ENCODE peak calls at places on chromosomes 4 and X, in eight cellular contexts. Z is IMR-90, D is AG04450, H is AG09309, L is lower leg skin, F is HCT116, O is natural killer cell, U is NB4. J is an unnamed sample.

GRCh38 chrX:68175569-68175968 is 257.7 kb downstream of the OPHN1 start:
- DNase-seq in Z (peak; percentile 72), D (no peak), O (no peak), H (peak; percentile 17), L (no peak), U (no peak), F (no peak), J (no peak)

GRCh38 chr4:5979981-5980380 is 38.2 kb downstream of the C4orf50 start:
- DNase-seq in Z (no peak), F (peak; percentile 7), U (peak; percentile 37), L (no peak), H (no peak), O (no peak), D (no peak), J (no peak)

GRCh38 chr4:101418055-101418454 is 70.7 kb upstream of the PPP3CA start:
- DNase-seq in F (no peak), L (no peak), O (peak; percentile 58), U (peak; percentile 86), D (no peak), Z (no peak), H (no peak), J (no peak)

GRCh38 chrX:17679820-17680219 is 57.5 kb upstream of the SCML1 start:
- DNase-seq in F (no peak), D (no peak), Z (no peak), L (no peak), O (no peak), U (no peak), H (no peak), J (no peak)

GRCh38 chrX:32948130-32948529 is 263.2 kb downstream of the DMD start:
- DNase-seq in U (no peak), O (no peak), D (no peak), Z (peak; percentile 0), F (no peak), H (no peak), L (no peak), J (no peak)

GRCh38 chrX:149860445-149860844 is 20.5 kb upstream of the MAGEA8 start:
- DNase-seq in O (no peak), D (no peak), H (no peak), U (no peak), F (no peak), Z (no peak), L (no peak), J (no peak)

GRCh38 chrX:100812216-100813158 is 7.7 kb upstream of the CSTF2 start:
- DNase-seq in Z (no peak), O (no peak), H (no peak), D (no peak), F (no peak), U (no peak), L (no peak), J (no peak)

GRCh38 chr4:181538435-181538834 is 704.8 kb upstream of the TENM3 start:
- DNase-seq in D (no peak), H (no peak), U (no peak), O (no peak), L (no peak), Z (no peak), F (no peak), J (no peak)

GRCh38 chrX:150897371-150898319 is 823 bp downstream of the CD99L2 start:
- DNase-seq in L (peak; percentile 19), D (no peak), O (peak; percentile 18), F (no peak), Z (no peak), H (no peak), U (peak; percentile 43), J (peak; percentile 17)

GRCh38 chrX:44765556-44765955 is 78.3 kb upstream of the DUSP21 start:
- DNase-seq in O (no peak), Z (no peak), H (no peak), F (no peak), U (no peak), L (no peak), D (no peak), J (no peak)

DNA sequence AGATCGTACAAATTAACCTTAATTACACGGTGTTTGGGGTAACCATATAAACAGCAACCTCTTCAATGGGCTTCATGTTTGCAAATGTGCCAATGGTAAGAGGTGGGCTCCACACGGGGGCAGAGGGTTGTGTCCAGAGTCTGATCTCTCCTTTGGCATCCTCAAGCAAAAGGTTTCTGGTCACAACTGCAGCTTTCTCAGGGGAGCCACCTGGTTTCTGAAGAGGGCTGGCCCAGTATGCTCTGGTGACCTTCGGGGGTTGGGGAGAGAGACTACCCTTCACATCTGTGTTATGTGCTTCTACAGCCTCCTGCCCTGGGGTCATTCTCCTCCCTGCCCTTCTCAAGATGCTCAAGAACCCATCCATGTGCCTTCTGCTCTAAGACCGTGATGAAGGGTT is 259.6 kb downstream of the CRLF2 start:
- DNase-seq in Z (no peak), L (no peak), D (no peak), U (no peak), O (no peak), H (no peak), F (no peak), J (no peak)
- TF ChIP-seq CTCF in Z (no peak), L (no peak), D (no peak), U (no peak), O (no peak), H (no peak), F (no peak), J (no peak)

DNA sequence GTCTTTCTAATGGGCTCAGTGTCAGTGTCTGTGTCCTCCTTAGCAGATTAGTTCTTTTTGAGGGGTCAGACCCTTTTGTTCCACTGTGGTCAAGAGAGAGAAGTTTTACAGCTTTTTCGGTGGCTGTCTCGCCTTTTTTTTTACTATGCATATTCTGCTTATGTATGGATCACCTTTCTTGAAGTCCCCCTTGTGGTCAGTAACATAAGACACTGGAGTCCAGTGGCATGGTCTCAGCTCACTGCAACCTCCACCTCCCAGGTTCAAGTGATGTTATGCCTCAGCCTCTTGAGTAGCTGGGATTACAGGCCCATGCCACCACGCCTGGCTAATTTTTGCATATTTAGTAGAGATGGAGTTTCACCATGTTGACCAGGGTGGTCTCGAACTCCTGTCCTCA is 54.0 kb upstream of the PGRMC2 start:
- DNase-seq in L (no peak), D (no peak), U (no peak), F (no peak), H (no peak), Z (no peak), O (no peak), J (no peak)
- TF ChIP-seq CTCF in L (no peak), D (no peak), U (no peak), F (peak; percentile 41), H (no peak), Z (no peak), O (no peak), J (peak; percentile 36)

GRCh38 chr4:173535932-173536331 is 5.9 kb upstream of the HAND2 start:
- DNase-seq in F (no peak), O (no peak), D (no peak), Z (no peak), U (no peak), H (no peak), L (no peak), J (no peak)

GRCh38 chr4:173537628-173538147 is 7.7 kb upstream of the HAND2 start:
- DNase-seq in F (no peak), Z (no peak), L (no peak), U (peak; percentile 33), O (no peak), H (no peak), D (no peak), J (no peak)

GRCh38 chr4:173535165-173535737 is 5.2 kb upstream of the HAND2 start:
- DNase-seq in D (no peak), O (no peak), Z (no peak), U (no peak), H (no peak), F (no peak), L (no peak), J (no peak)

GRCh38 chr4:173538148-173538902 is 8.3 kb upstream of the HAND2 start:
- DNase-seq in O (no peak), F (no peak), L (no peak), U (peak; percentile 94), Z (no peak), H (no peak), D (no peak), J (no peak)

DNA sequence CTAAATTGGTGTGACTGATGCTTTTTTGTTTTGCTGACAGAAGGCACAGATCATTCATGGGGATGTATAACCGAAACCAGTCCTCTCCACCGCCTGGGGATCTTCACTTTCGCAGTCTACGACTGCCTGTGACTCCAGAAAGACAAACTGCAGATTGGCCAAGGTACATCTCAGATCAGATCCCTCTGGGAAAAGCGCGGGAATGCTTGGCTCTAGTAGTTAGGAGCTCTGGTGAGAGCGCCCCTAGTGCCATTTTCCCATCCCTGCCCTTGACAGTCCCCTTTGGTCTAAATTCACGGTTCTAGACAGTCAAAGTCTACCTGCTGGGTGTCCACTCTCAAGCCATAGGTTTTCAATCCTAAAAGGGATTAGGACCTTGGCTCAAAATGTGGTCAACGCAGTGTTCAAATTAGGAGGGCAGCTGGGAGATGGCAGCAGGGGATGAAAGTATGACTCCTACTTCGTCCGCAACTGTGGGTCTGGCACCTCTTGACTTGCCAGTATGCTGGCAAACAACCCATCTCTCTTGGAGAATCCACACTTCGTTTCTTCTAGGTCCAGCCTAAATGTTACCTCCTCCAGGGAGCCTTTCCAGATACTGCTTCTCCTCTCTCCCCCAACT is 6.9 kb upstream of the HAND2 start:
- DNase-seq in H (no peak), F (peak; percentile 16), U (no peak), D (no peak), Z (no peak), L (no peak), O (no peak), J (no peak)
- TF ChIP-seq CTCF in H (no peak), F (peak; percentile 66), U (peak; percentile 10), D (peak; percentile 23), Z (no peak), L (no peak), O (no peak), J (peak; percentile 56)

GRCh38 chr4:8164194-8164565 is 5.6 kb upstream of the ABLIM2 start:
- DNase-seq in D (no peak), Z (no peak), O (no peak), H (no peak), U (no peak), L (no peak), F (no peak), J (no peak)

GRCh38 chr4:8163436-8164193 is 5.0 kb upstream of the ABLIM2 start:
- DNase-seq in U (no peak), O (no peak), L (no peak), D (no peak), F (no peak), H (no peak), Z (no peak), J (no peak)

GRCh38 chr4:8164687-8165086 is 6.1 kb upstream of the ABLIM2 start:
- DNase-seq in D (no peak), L (no peak), Z (no peak), H (no peak), O (no peak), F (no peak), U (no peak), J (no peak)

GRCh38 chr4:8167291-8167690 is 8.7 kb upstream of the ABLIM2 start:
- DNase-seq in Z (no peak), D (no peak), O (no peak), H (no peak), L (no peak), F (no peak), U (peak; percentile 56), J (no peak)

DNA sequence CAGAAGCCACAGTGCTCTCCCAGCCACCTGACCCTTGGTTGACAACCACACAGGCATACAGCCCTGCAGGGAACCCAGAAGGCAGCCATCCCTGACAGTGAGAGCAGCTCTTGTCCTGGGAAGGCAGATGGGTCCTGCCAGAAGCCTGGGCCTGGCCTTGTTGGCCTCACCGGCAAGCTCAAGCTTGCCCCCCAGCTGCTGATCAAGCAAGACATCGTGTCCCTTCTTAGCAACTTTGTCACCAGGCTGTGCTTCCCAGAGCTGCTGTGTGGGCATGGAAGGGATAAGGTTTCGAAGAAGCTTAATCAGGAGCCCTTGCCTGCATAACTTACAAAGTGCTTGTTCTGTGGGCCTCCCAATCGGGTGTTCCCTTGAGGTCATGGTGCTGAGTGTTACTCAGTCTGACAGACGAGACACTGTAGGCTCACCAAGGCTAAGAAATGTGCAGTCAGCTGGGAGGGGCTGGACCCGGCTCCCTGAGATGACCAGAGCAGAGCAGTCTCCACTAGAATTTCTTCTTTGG is 6.8 kb upstream of the ABLIM2 start:
- DNase-seq in D (no peak), O (no peak), F (no peak), H (no peak), U (no peak), Z (no peak), L (no peak), J (no peak)
- TF ChIP-seq CTCF in D (no peak), O (no peak), F (no peak), H (no peak), U (no peak), Z (no peak), L (no peak), J (no peak)